ENCODE peak calls at places on chromosomes 12 and 14, in five cellular contexts. K is amniotic stem cell; H is fibroblast of lung; Z is stimulated activated CD4-positive, alpha-beta T cell treated with anti-CD3 and anti-CD28 coated beads, Interleukin-12 subunit alpha, Interleukin-12 subunit beta, amount 100 ng/mL, for 48 hours; U is left ventricle myocardium inferior. D is an unnamed sample.

GRCh38 chr14:74257078-74257987 is 18.1 kb downstream of the VSX2 start:
- DNase-seq in K (no peak), H (peak), Z (peak), U (peak), D (no peak)

GRCh38 chr12:49873361-49873934 is 30.3 kb downstream of the FAIM2 start:
- DNase-seq in K (no peak), H (peak), Z (no peak), U (peak), D (peak)

GRCh38 chr12:66423290-66423689 is 121.0 kb downstream of the HELB start:
- DNase-seq in K (no peak), H (no peak), Z (no peak), U (no peak), D (no peak)

GRCh38 chr12:93186131-93186530 is 191.6 kb upstream of the NUDT4 start:
- DNase-seq in K (no peak), H (peak), Z (no peak), U (no peak), D (no peak)

GRCh38 chr12:3170423-3171194 is 93.4 kb downstream of the TSPAN9 start:
- DNase-seq in K (peak), H (peak), Z (no peak), U (no peak), D (peak)

GRCh38 chr14:104424406-104425072 is 155.0 kb upstream of the C14orf180 start:
- DNase-seq in K (no peak), H (no peak), Z (no peak), U (no peak), D (no peak)

GRCh38 chr12:886206-886605 is 63.3 kb downstream of the RAD52 start:
- DNase-seq in K (no peak), H (no peak), Z (no peak), U (no peak), D (no peak)

GRCh38 chr12:63495974-63496373 is 172.3 kb downstream of the DPY19L2 start:
- DNase-seq in K (no peak), H (no peak), Z (no peak), U (no peak), D (no peak)

GRCh38 chr12:51873251-51873994 is 14.5 kb upstream of the ANKRD33 start:
- DNase-seq in K (no peak), H (no peak), Z (no peak), U (no peak), D (no peak)

GRCh38 chr12:130909111-130909510 is 37.2 kb downstream of the RAN start:
- DNase-seq in K (no peak), H (no peak), Z (no peak), U (no peak), D (no peak)

D was measured in kidney glomerular epithelial cell.